ENCODE peak calls at places on chromosomes 6 and 20, in four cellular contexts. C, M, D and X are unnamed samples.
A peak's percentile ranks its signal among the peaks of the same experiment; 100 is the strongest.

GRCh38 chr20:36591281-36591680 is 14.3 kb upstream of the RAB5IF start:
- DNase-seq in C (no peak), M (no peak), D (no peak), X (no peak)

GRCh38 chr6:132907915-132908314 is 93.5 kb downstream of the RPS12 start:
- DNase-seq in C (no peak), M (no peak), D (peak; percentile 11), X (no peak)

GRCh38 chr6:28816909-28817807 is 106.6 kb downstream of the TRIM27 start:
- DNase-seq in C (no peak), M (no peak), D (peak; percentile 86), X (no peak)

GRCh38 chr6:106913111-106913510 is 61.4 kb downstream of the CD24 start:
- DNase-seq in C (no peak), M (no peak), D (no peak), X (no peak)

GRCh38 chr20:54267510-54268003 is 59.7 kb downstream of the PFDN4 start:
- DNase-seq in C (no peak), M (no peak), D (peak; percentile 92), X (no peak)

GRCh38 chr6:106693343-106693742 is 64.0 kb downstream of the QRSL1 start:
- DNase-seq in C (no peak), M (no peak), D (peak; percentile 10), X (no peak)

GRCh38 chr6:16212276-16212675 is 26.1 kb upstream of the GMPR start:
- DNase-seq in C (no peak), M (no peak), D (no peak), X (no peak)

GRCh38 chr20:53294804-53295203 is 298.8 kb downstream of the ZNF217 start:
- DNase-seq in C (no peak), M (no peak), D (no peak), X (no peak)

GRCh38 chr6:168583821-168584220 is 142.8 kb downstream of the SMOC2 start:
- DNase-seq in C (no peak), M (no peak), D (no peak), X (no peak)

GRCh38 chr6:37389857-37390256 is 36.1 kb downstream of the RNF8 start:
- DNase-seq in C (no peak), M (no peak), D (no peak), X (no peak)

GRCh38 chr20:47676219-47676721 is 109.0 kb downstream of the SULF2 start:
- DNase-seq in C (no peak), M (no peak), D (peak; percentile 60), X (no peak)

GRCh38 chr6:151440930-151441329 is 11.0 kb downstream of the RMND1 start:
- DNase-seq in C (no peak), M (no peak), D (no peak), X (no peak)

GRCh38 chr20:60310551-60310950 is 352.3 kb downstream of the CDH26 start:
- DNase-seq in C (no peak), M (no peak), D (no peak), X (no peak)

GRCh38 chr6:1896897-1897296 is 287.2 kb downstream of the FOXC1 start:
- DNase-seq in C (no peak), M (no peak), D (no peak), X (no peak)

GRCh38 chr6:101595276-101595675 is 201.8 kb downstream of the GRIK2 start:
- DNase-seq in C (no peak), M (no peak), D (no peak), X (no peak)

GRCh38 chr6:142700032-142700431 is 244.9 kb downstream of the HIVEP2 start:
- DNase-seq in C (no peak), M (no peak), D (no peak), X (no peak)

GRCh38 chr6:107179004-107179403 is 63.7 kb upstream of the BEND3 start:
- DNase-seq in C (no peak), M (no peak), D (no peak), X (no peak)

GRCh38 chr6:11343963-11344714 is 111.7 kb upstream of the NEDD9 start:
- DNase-seq in C (no peak), M (no peak), D (peak; percentile 66), X (no peak)

GRCh38 chr20:60650087-60650486 is 602.0 kb upstream of the CDH4 start:
- DNase-seq in C (no peak), M (no peak), D (no peak), X (no peak)

GRCh38 chr20:22308934-22309333 is 275.4 kb downstream of the FOXA2 start:
- DNase-seq in C (no peak), M (no peak), D (no peak), X (no peak)

GRCh38 chr20:59007758-59008511 is 881 bp upstream of the CTSZ start:
- DNase-seq in C (no peak), M (peak; percentile 43), D (no peak), X (peak; percentile 51)

GRCh38 chr20:35947489-35947888 is 6.8 kb downstream of the SCAND1 start:
- DNase-seq in C (no peak), M (no peak), D (peak; percentile 80), X (no peak)

GRCh38 chr6:154938245-154938583 is 56.9 kb upstream of the TIAM2 start:
- DNase-seq in C (no peak), M (no peak), D (no peak), X (no peak)

GRCh38 chr6:37688088-37688850 is 9.4 kb downstream of the MDGA1 start:
- DNase-seq in C (no peak), M (no peak), D (no peak), X (no peak)

GRCh38 chr6:128712898-128713297 is 170.0 kb upstream of the LAMA2 start:
- DNase-seq in C (no peak), M (no peak), D (no peak), X (no peak)

GRCh38 chr6:128710305-128710704 is 172.6 kb upstream of the LAMA2 start:
- DNase-seq in C (no peak), M (no peak), D (no peak), X (no peak)

GRCh38 chr6:128713461-128713860 is 169.5 kb upstream of the LAMA2 start:
- DNase-seq in C (no peak), M (no peak), D (no peak), X (no peak)

GRCh38 chr6:128711149-128711548 is 171.8 kb upstream of the LAMA2 start:
- DNase-seq in C (no peak), M (no peak), D (no peak), X (no peak)
- H3K27ac ChIP-seq in C (no peak overlapping the region), M (no peak overlapping the region), D (no peak overlapping the region), X (no peak overlapping the region)

DNA sequence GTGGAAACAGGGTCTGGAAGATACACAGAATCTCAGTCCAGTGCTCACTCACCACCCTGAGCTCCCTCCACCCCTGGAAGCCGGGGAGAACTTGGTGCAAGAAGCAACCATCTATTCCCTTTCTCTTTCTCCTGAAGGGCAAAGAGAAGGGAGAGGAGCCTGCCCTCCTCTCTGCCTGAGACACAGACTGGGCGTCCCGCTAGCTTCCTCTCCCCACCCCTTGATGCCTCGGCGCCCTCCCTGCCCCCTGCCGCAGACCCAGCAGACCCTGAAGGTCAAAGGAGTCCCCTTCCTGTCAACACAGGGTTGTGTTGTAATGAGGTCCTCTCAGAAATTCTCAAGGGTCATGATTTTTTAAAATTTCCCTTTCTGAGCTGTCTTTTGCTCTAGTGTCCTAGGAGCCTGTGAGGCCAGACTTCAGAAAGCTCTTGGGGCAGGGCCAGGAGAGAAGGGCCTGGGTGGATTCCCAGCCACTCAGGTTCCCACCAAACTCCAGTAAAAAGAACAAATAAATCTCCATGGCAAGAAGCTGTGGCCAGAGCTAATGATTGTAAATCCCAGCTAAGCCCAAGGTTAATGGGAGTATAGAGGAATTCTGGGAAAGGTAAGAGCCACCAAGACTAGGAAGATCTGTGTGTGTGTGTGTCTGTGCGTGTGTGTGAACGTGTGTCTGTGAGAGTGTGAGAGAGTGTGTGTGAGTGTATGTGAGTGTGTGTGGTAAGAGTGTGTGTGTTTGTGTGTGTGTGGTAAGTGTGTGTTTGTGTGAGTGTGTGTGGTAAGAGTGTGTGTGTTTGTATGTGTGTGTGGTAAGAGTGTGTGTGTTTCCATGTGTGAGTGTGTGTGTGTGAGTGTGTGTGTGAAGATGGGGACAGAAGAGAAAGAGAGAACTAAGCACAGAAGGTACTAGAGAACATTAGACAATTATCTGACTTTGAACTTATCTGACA is 1.0 kb upstream of the JPH2 start:
- DNase-seq in C (no peak), M (no peak), D (no peak), X (peak; percentile 54)
- H3K27ac ChIP-seq in C (no peak overlapping the region), M (peak overlapping the region; percentile 94), D (peak overlapping the region; percentile 42), X (peak overlapping the region; percentile 94)

GRCh38 chr6:27149140-27149539 is 98.4 kb upstream of the PRSS16 start:
- DNase-seq in C (no peak), M (no peak), D (no peak), X (no peak)
- H3K27ac ChIP-seq in C (no peak overlapping the region), M (no peak overlapping the region), D (no peak overlapping the region), X (no peak overlapping the region)

GRCh38 chr6:44119704-44120262 is 7.5 kb downstream of the MRPL14 start:
- DNase-seq in C (no peak), M (no peak), D (no peak), X (no peak)
- H3K27ac ChIP-seq in C (no peak overlapping the region), M (no peak overlapping the region), D (no peak overlapping the region), X (peak overlapping the region; percentile 99)

GRCh38 chr6:40543776-40544175 is 43.4 kb downstream of the LRFN2 start:
- DNase-seq in C (no peak), M (no peak), D (peak; percentile 15), X (no peak)
- H3K27ac ChIP-seq in C (peak overlapping the region; percentile 36), M (no peak overlapping the region), D (no peak overlapping the region), X (no peak overlapping the region)

GRCh38 chr6:167420858-167421766 is 96.2 kb downstream of the TTLL2 start:
- DNase-seq in C (peak; percentile 51), M (no peak), D (no peak), X (no peak)
- H3K27ac ChIP-seq in C (no peak overlapping the region), M (no peak overlapping the region), D (no peak overlapping the region), X (no peak overlapping the region)

GRCh38 chr6:78523622-78524021 is 343.7 kb upstream of the IRAK1BP1 start:
- DNase-seq in C (no peak), M (no peak), D (no peak), X (no peak)
- H3K27ac ChIP-seq in C (no peak overlapping the region), M (no peak overlapping the region), D (no peak overlapping the region), X (no peak overlapping the region)